ENCODE peak calls at places on chromosome 12, in four cellular contexts. U, P, O and T are unnamed samples.

GRCh38 chr12:98618952-98619351 is 25.5 kb downstream of the SLC25A3 start:
- DNase-seq in U (peak), P (no peak), O (no peak), T (no peak)

GRCh38 chr12:43882578-43883178 is 46.8 kb downstream of the TMEM117 start:
- DNase-seq in U (peak), P (no peak), O (peak), T (peak)

GRCh38 chr12:24012528-24012927 is 63.1 kb upstream of the SOX5 start:
- DNase-seq in U (peak), P (no peak), O (no peak), T (no peak)

GRCh38 chr12:39205969-39206368 is 237.0 kb downstream of the KIF21A start:
- DNase-seq in U (no peak), P (no peak), O (no peak), T (no peak)

GRCh38 chr12:123973552-123974341 is 732 bp downstream of the ZNF664 start:
- DNase-seq in U (peak), P (no peak), O (no peak), T (no peak)

GRCh38 chr12:43957732-43958131 is 121.9 kb downstream of the TMEM117 start:
- DNase-seq in U (peak), P (no peak), O (no peak), T (no peak)

GRCh38 chr12:106670131-106670530 is 87.3 kb downstream of the RFX4 start:
- DNase-seq in U (no peak), P (no peak), O (no peak), T (no peak)

GRCh38 chr12:113462880-113463745 is 8.6 kb downstream of the LHX5 start:
- DNase-seq in U (no peak), P (no peak), O (no peak), T (no peak)

GRCh38 chr12:47799357-47799955 is 20.2 kb downstream of the HDAC7 start:
- DNase-seq in U (no peak), P (no peak), O (no peak), T (no peak)

GRCh38 chr12:115166698-115167315 is 482.8 kb upstream of the TBX3 start:
- DNase-seq in U (no peak), P (no peak), O (no peak), T (no peak)

GRCh38 chr12:73421832-73422231 is 1115.8 kb upstream of the ATXN7L3B start:
- DNase-seq in U (peak), P (no peak), O (no peak), T (no peak)

GRCh38 chr12:70332236-70332635 is 33.9 kb upstream of the KCNMB4 start:
- DNase-seq in U (no peak), P (no peak), O (no peak), T (no peak)

GRCh38 chr12:112928978-112929377 is 9.3 kb upstream of the OAS3 start:
- DNase-seq in U (peak), P (no peak), O (no peak), T (no peak)

GRCh38 chr12:49885118-49885517 is 18.6 kb downstream of the FAIM2 start:
- DNase-seq in U (no peak), P (no peak), O (no peak), T (no peak)

GRCh38 chr12:42039146-42039545 is 105.5 kb downstream of the GXYLT1 start:
- DNase-seq in U (no peak), P (no peak), O (no peak), T (peak)

GRCh38 chr12:123006977-123007376 is 26.5 kb downstream of the ARL6IP4 start:
- DNase-seq in U (no peak), P (no peak), O (no peak), T (no peak)

GRCh38 chr12:56080556-56081138 is 682 bp downstream of the ERBB3 start:
- DNase-seq in U (no peak), P (no peak), O (no peak), T (no peak)

GRCh38 chr12:5900533-5901255 is 44.4 kb downstream of the ANO2 start:
- DNase-seq in U (no peak), P (peak), O (no peak), T (no peak)

GRCh38 chr12:51593539-51593938 is 2.5 kb downstream of the SCN8A start:
- DNase-seq in U (peak), P (no peak), O (no peak), T (no peak)

GRCh38 chr12:128111333-128111732 is 155.6 kb upstream of the TMEM132C start:
- DNase-seq in U (no peak), P (no peak), O (no peak), T (no peak)

GRCh38 chr12:96501139-96501741 is 11.9 kb downstream of the CFAP54 start:
- DNase-seq in U (peak), P (no peak), O (no peak), T (peak)

GRCh38 chr12:69108024-69108423 is 131.3 kb upstream of the CPSF6 start:
- DNase-seq in U (no peak), P (no peak), O (no peak), T (no peak)